ENCODE peak calls at places on chromosomes 4 and X, in four cellular contexts. F, P, L and O are unnamed samples.

GRCh38 chr4:5629542-5629941 is 78.8 kb downstream of the EVC2 start:
- DNase-seq in L (no peak), P (no peak), F (no peak), O (no peak)

GRCh38 chrX:48897157-48897620 is 379 bp downstream of the TIMM17B start:
- DNase-seq in P (peak), L (peak), F (peak), O (peak)

GRCh38 chrX:41333744-41333993 is 293 bp upstream of the DDX3X start:
- DNase-seq in P (no peak), F (peak), L (peak), O (no peak)

GRCh38 chr4:10173754-10174749 is 57.5 kb upstream of the WDR1 start:
- DNase-seq in F (peak), P (no peak), L (no peak), O (no peak)

GRCh38 chrX:78331708-78332107 is 4.3 kb upstream of the CYSLTR1 start:
- DNase-seq in F (no peak), P (no peak), L (no peak), O (no peak)

GRCh38 chrX:132858018-132858417 is 100.4 kb downstream of the HS6ST2 start:
- DNase-seq in F (peak), P (no peak), L (no peak), O (no peak)

GRCh38 chrX:15206306-15206705 is 63.6 kb downstream of the ASB9 start:
- DNase-seq in P (no peak), F (no peak), L (no peak), O (no peak)

GRCh38 chr4:76562161-76562560 is 127.1 kb downstream of the SHROOM3 start:
- DNase-seq in P (no peak), L (peak), F (peak), O (peak)

GRCh38 chrX:68433155-68433980 is at the start of gene OPHN1:
- DNase-seq in L (peak), P (peak), F (peak), O (peak)

GRCh38 chr4:160414516-160414915 is 1311.6 kb downstream of the RAPGEF2 start:
- DNase-seq in L (no peak), F (no peak), P (no peak), O (no peak)

DNA sequence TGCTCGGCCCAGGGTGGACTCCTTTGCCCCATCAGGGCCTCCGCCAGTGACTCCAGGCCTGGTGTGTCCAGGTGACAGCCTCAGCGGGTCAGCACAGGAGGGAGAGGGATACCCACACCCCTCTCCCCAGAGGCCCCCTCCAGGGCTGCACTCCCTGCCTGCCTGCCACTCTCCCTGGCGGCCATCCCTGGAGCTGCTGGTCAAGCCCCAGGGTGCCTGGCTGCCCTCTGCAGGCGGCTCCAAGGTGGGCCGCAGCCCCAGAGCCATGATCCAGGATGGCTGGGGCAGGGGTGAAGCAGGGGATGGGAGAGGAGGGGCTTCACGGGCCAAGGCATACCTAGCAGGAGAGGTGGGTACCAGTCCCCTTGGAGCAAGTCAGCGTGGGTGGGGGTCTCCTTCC is 3.8 kb downstream of the FGFRL1 start:
- DNase-seq in F (no peak), L (no peak), P (no peak), O (no peak)
- TF ChIP-seq CTCF in F (no peak), L (no peak), P (no peak), O (peak)

DNA sequence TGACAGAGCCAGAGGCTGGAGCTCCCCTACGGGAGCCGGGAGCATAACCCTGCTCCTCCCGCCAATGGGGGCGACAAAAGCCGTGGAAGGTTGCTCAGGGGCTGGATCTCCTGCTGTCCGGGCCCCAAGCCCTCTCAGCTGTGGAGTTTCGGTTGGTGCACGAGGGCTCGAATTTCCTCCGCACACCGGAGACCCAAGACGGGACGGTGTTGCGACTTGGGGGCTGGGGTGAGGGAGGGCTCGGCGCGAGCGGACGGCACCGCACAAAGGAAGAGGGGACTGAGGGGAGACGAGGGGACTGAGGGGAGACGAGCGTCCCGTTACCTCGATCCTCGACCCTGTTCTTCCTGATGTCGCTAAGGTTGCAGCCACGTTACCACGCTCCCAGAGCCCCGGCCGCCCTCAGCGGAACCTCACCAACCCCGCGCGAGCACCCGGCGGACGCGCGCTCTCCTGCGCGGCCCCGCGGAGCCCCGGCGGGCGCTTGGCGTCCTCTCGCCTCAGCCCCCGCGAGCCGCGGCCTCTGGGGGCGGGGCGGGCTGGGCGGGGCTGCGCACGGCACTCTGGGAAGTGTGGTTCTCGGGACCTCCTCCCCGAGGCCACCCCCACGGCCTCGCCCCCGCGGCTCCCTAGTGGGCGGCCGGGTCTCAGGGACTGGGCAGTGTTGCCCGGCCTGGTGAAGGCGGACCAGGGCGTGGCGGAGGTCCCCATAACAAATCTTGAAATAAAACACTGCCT is at the start of gene KLHL8:
- DNase-seq in P (peak), L (peak), F (peak), O (peak)
- TF ChIP-seq CTCF in P (no peak), L (peak), F (peak), O (no peak)

GRCh38 chrX:107448625-107449468 is 605 bp upstream of the FRMPD3 start:
- DNase-seq in F (no peak), P (no peak), L (no peak), O (no peak)
- TF ChIP-seq CTCF in F (no peak), P (no peak), L (no peak), O (no peak)

GRCh38 chrX:108199691-108200090 is 108.1 kb downstream of the ATG4A start:
- DNase-seq in L (peak), F (peak), P (no peak), O (peak)
- TF ChIP-seq CTCF in L (peak), F (peak), P (peak), O (peak)

DNA sequence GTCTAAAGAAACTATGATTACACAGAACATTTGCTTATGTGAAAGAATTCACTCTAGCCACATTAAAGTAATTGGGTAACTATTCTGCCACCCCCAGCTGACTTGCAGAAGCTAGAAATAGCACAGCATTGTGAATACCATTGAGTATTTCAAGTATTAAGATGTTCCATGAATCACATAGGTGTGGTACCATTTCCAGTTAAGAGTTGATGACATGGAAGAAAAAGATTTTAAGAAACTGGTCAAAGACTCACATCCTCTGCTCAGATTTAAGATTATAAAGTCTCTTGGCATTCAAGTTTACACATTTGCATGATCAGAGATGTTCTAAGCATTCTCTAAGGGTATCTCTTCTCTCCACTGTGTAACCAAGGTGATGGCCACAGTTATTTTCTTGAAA is 287.5 kb downstream of the CAMK2D start:
- DNase-seq in F (peak), L (peak), P (no peak), O (peak)
- TF ChIP-seq CTCF in F (no peak), L (no peak), P (no peak), O (no peak)

GRCh38 chrX:72003811-72004750 is 93.4 kb downstream of the NHSL2 start:
- DNase-seq in F (peak), P (peak), L (peak), O (no peak)
- TF ChIP-seq CTCF in F (no peak), P (peak), L (peak), O (no peak)

DNA sequence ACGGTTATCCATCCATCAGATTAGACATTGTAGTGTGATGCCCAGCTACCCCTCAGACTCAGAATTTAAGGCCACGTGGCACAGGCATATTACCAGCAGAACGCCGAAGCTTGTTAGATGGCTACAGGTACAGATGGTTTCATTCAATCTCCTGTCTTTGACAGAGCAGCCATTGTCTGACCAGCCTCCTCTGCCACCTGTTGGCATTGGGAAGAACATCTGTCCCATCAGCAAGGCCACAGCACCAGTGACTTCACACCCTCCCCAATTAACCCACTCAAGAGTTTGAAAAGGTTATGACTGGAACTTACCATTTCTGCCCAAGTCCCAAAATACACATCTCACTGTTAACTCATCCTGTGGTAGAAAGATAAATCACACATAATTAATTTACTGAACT is 22.0 kb upstream of the PHKA2 start:
- DNase-seq in F (no peak), L (no peak), P (no peak), O (no peak)
- TF ChIP-seq CTCF in F (no peak), L (no peak), P (no peak), O (peak)

GRCh38 chr4:113761682-113762060 is at the start of gene CAMK2D:
- DNase-seq in P (peak), F (peak), L (peak), O (peak)
- TF ChIP-seq CTCF in P (peak), F (peak), L (peak), O (peak)